ENCODE peak calls at places on chromosomes 6 and 20, in seven cellular contexts. L is T-helper 17 cell, Y is activated gamma-delta T cell treated with Interleukin-2 at 50 U/mL for 16 hours, V is putamen, J is NCI-H526, M is hippocampal formation, O is GM23338. T is an unnamed sample.

GRCh38 chr6:3698021-3698420 is 53.5 kb downstream of the PXDC1 start:
- DNase-seq in L (no peak), Y (no peak), V (no peak), J (no peak), M (no peak), O (no peak), T (no peak)

GRCh38 chr6:501891-502601 is 110.5 kb downstream of the IRF4 start:
- DNase-seq in L (peak), Y (peak), V (peak), J (no peak), M (no peak), O (no peak), T (no peak)

GRCh38 chr20:36121981-36122930 is 32.3 kb upstream of the EPB41L1 start:
- DNase-seq in L (no peak), Y (no peak), V (no peak), J (peak), M (no peak), O (peak), T (no peak)

GRCh38 chr20:44583179-44583578 is 800 bp downstream of the PKIG start:
- DNase-seq in L (no peak), Y (no peak), V (no peak), J (no peak), M (no peak), O (no peak), T (no peak)

GRCh38 chr6:89281779-89282246 is 33.3 kb downstream of the GABRR2 start:
- DNase-seq in L (peak), Y (no peak), V (no peak), J (peak), M (no peak), O (peak), T (no peak)

GRCh38 chr6:131923356-131923755 is 27.8 kb downstream of the CCN2 start:
- DNase-seq in L (no peak), Y (no peak), V (peak), J (peak), M (no peak), O (peak), T (no peak)

GRCh38 chr6:35562060-35562459 is 49.4 kb upstream of the TULP1 start:
- DNase-seq in L (no peak), Y (no peak), V (no peak), J (no peak), M (no peak), O (no peak), T (no peak)

GRCh38 chr6:137798261-137798660 is 68.8 kb upstream of the TNFAIP3 start:
- DNase-seq in L (no peak), Y (no peak), V (no peak), J (no peak), M (no peak), O (no peak), T (no peak)

GRCh38 chr20:58372836-58373235 is 16.2 kb upstream of the VAPB start:
- DNase-seq in L (no peak), Y (no peak), V (no peak), J (peak), M (no peak), O (peak), T (no peak)

GRCh38 chr20:21529863-21530262 is 16.0 kb upstream of the NKX2-2 start:
- DNase-seq in L (no peak), Y (no peak), V (no peak), J (peak), M (peak), O (peak), T (no peak)

GRCh38 chr20:17992224-17992637 is 23.4 kb downstream of the MGME1 start:
- DNase-seq in L (no peak), Y (no peak), V (no peak), J (no peak), M (no peak), O (no peak), T (no peak)

GRCh38 chr20:24497851-24498250 is 28.4 kb downstream of the SYNDIG1 start:
- DNase-seq in L (no peak), Y (no peak), V (no peak), J (peak), M (no peak), O (no peak), T (no peak)

GRCh38 chr6:38713812-38714211 is 1.3 kb upstream of the DNAH8 start:
- DNase-seq in L (no peak), Y (peak), V (no peak), J (no peak), M (no peak), O (peak), T (no peak)

GRCh38 chr6:40723967-40724366 is 136.8 kb upstream of the LRFN2 start:
- DNase-seq in L (no peak), Y (no peak), V (no peak), J (no peak), M (no peak), O (no peak), T (no peak)

GRCh38 chr6:161548713-161549112 is 274.9 kb upstream of the AGPAT4 start:
- DNase-seq in L (no peak), Y (no peak), V (no peak), J (no peak), M (no peak), O (no peak), T (no peak)

GRCh38 chr6:43465978-43466377 is 10.6 kb upstream of the DLK2 start:
- DNase-seq in L (no peak), Y (no peak), V (no peak), J (no peak), M (no peak), O (no peak), T (no peak)

GRCh38 chr6:144476286-144476685 is 191.2 kb downstream of the UTRN start:
- DNase-seq in L (no peak), Y (no peak), V (no peak), J (no peak), M (no peak), O (no peak), T (no peak)

GRCh38 chr6:102815207-102815606 is 1421.7 kb downstream of the GRIK2 start:
- DNase-seq in L (no peak), Y (no peak), V (no peak), J (no peak), M (no peak), O (no peak), T (no peak)

GRCh38 chr6:121688974-121689373 is 253.5 kb downstream of the GJA1 start:
- DNase-seq in L (no peak), Y (no peak), V (no peak), J (no peak), M (no peak), O (no peak), T (no peak)

GRCh38 chr6:35415065-35415880 is 36.9 kb upstream of the FANCE start:
- DNase-seq in L (peak), Y (no peak), V (peak), J (peak), M (peak), O (peak), T (peak)

GRCh38 chr20:3652217-3652616 is 11.0 kb downstream of the GFRA4 start:
- DNase-seq in L (no peak), Y (no peak), V (no peak), J (peak), M (no peak), O (no peak), T (no peak)

GRCh38 chr20:24034820-24035219 is 46.2 kb upstream of the GGTLC1 start:
- DNase-seq in L (no peak), Y (no peak), V (no peak), J (peak), M (no peak), O (no peak), T (no peak)

GRCh38 chr20:48461351-48461750 is 366.4 kb downstream of the PREX1 start:
- DNase-seq in L (no peak), Y (no peak), V (no peak), J (no peak), M (no peak), O (no peak), T (no peak)

GRCh38 chr20:10093087-10093591 is 58.4 kb downstream of the ANKEF1 start:
- DNase-seq in L (no peak), Y (no peak), V (no peak), J (no peak), M (no peak), O (no peak), T (no peak)

GRCh38 chr6:149558029-149558428 is 8.1 kb upstream of the GINM1 start:
- DNase-seq in L (no peak), Y (no peak), V (no peak), J (no peak), M (no peak), O (no peak), T (no peak)

T was measured in substantia nigra.